ENCODE peak calls at places on chromosome 22, in five cellular contexts. M, A, W, X and S are unnamed samples.

GRCh38 chr22:36036167-36036624 is 7.6 kb upstream of the RBFOX2 start:
- DNase-seq in M (no peak), A (no peak), W (no peak), X (no peak), S (no peak)

GRCh38 chr22:24007253-24008021 is 2.2 kb upstream of the GSTT4 start:
- DNase-seq in M (no peak), A (no peak), W (no peak), X (no peak), S (no peak)

GRCh38 chr22:22080270-22080669 is 97.7 kb upstream of the TOP3B start:
- DNase-seq in M (no peak), A (no peak), W (no peak), X (no peak), S (no peak)

GRCh38 chr22:17917490-17917983 is 106.8 kb downstream of the MICAL3 start:
- DNase-seq in M (no peak), A (peak), W (no peak), X (no peak), S (no peak)

GRCh38 chr22:46697811-46698515 is 40.1 kb downstream of the CERK start:
- DNase-seq in M (no peak), A (no peak), W (no peak), X (no peak), S (no peak)

GRCh38 chr22:36224245-36224644 is 15.1 kb downstream of the APOL2 start:
- DNase-seq in M (no peak), A (no peak), W (no peak), X (no peak), S (no peak)

GRCh38 chr22:21718492-21718891 is 17.1 kb downstream of the YPEL1 start:
- DNase-seq in M (no peak), A (no peak), W (no peak), X (no peak), S (no peak)

GRCh38 chr22:26658671-26659478 is 1.5 kb downstream of the MIAT start:
- DNase-seq in M (peak), A (peak), W (peak), X (peak), S (peak)

GRCh38 chr22:41808400-41808799 is 7.9 kb downstream of the CCDC134 start:
- DNase-seq in M (no peak), A (no peak), W (no peak), X (no peak), S (no peak)

GRCh38 chr22:31609716-31610115 is 52.3 kb downstream of the PISD start:
- DNase-seq in M (no peak), A (no peak), W (no peak), X (no peak), S (no peak)

GRCh38 chr22:22176929-22177616 is 67.5 kb upstream of the VPREB1 start:
- DNase-seq in M (no peak), A (no peak), W (no peak), X (no peak), S (no peak)

GRCh38 chr22:21766933-21767462 is 31.4 kb upstream of the YPEL1 start:
- DNase-seq in M (no peak), A (no peak), W (no peak), X (no peak), S (peak)

GRCh38 chr22:21000215-21000986 is 1.5 kb downstream of the THAP7 start:
- DNase-seq in M (no peak), A (no peak), W (no peak), X (peak), S (no peak)

GRCh38 chr22:35380537-35381423 is at the start of gene HMOX1:
- DNase-seq in M (peak), A (peak), W (peak), X (no peak), S (no peak)

GRCh38 chr22:49037701-49038245 is 789.9 kb downstream of the BRD1 start:
- DNase-seq in M (no peak), A (no peak), W (no peak), X (no peak), S (no peak)

GRCh38 chr22:43413826-43414225 is 2.0 kb downstream of the MPPED1 start:
- DNase-seq in M (no peak), A (no peak), W (no peak), X (no peak), S (no peak)
- TF ChIP-seq CTCF in M (no peak), A (no peak), W (no peak), X (no peak), S (no peak)

DNA sequence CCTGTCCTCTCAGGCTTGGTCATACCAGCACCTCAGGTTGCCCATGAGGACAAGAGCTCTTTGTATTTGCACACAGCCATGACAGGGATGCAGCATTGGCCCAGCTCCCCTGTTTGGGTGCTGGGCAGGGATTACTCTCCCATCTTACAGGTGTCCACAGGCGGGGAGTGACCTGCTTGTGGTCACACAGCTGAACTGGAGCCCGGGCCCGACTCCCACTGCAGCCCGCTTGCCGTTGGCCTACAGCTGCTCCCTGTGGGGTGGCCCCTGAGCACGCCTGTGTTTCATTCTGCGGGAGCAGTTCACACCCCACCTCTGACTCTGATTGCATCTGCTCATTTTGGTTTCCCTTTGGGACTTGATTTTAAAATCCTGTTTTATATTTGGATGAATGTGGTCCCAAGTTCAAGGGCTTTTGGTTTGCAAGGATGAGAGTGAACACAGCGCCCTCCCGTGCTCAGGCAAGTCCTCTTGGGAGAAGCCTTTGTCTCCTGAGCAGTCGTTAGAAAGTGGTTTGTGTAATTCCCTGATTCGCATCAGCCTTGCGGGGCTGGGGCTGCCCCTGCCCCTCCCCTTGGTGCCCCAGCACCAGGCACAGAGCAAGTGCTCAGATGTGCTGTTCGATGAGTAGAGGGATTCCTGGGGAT is 9.3 kb downstream of the PICK1 start:
- DNase-seq in M (no peak), A (no peak), W (no peak), X (no peak), S (no peak)
- TF ChIP-seq CTCF in M (no peak), A (no peak), W (no peak), X (no peak), S (no peak)

GRCh38 chr22:25623310-25623734 is 58.8 kb downstream of the GRK3 start:
- DNase-seq in M (no peak), A (no peak), W (no peak), X (no peak), S (no peak)
- TF ChIP-seq CTCF in M (no peak), A (no peak), W (no peak), X (no peak), S (no peak)

GRCh38 chr22:40723396-40723933 is 44.2 kb downstream of the MCHR1 start:
- DNase-seq in M (no peak), A (no peak), W (no peak), X (no peak), S (no peak)
- TF ChIP-seq CTCF in M (no peak), A (no peak), W (no peak), X (no peak), S (no peak)

GRCh38 chr22:29306830-29307657 is 594 bp downstream of the GAS2L1 start:
- DNase-seq in M (peak), A (peak), W (no peak), X (peak), S (no peak)
- TF ChIP-seq CTCF in M (no peak), A (no peak), W (peak), X (no peak), S (no peak)

DNA sequence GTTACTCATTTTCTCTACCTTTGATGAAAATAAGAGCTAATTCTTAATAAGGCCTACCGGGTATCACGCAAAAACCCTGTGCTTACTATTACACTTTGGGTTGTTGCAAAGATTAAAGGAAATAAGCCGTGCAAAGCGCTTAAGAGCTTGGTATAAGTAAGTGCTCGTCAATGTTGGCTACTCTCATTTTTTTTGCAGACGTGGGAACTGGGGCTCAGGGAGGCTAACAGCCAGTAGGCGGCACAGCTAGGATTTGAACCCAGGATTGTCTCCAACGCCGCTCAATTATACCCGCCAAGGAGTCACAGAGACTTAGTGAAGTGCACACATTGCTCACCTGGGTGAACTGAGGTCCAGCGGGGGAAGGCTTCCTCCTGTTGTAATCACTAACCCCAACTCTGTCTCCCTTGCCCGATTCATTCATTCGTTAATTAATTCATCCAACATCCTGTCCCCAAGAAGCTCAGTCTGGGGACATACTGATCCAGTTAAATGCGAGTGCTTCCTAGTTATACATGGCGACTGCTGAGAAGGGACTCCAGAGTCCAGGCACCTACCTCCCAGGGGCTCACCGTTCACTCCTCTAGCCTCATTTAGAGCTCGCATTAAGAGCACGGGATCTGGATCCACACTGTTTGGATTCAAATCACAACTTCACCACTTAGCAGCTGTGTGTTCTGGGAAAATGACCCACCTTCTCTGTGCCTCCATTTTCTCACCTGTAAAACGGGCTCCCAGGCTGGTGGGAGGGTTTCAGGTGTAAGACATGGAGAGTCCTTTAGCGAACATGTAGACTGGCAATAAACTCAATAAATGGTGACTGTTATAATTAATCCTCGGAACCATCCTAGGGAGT is 869 bp upstream of the MTFP1 start:
- DNase-seq in M (no peak), A (peak), W (no peak), X (peak), S (no peak)
- TF ChIP-seq CTCF in M (no peak), A (no peak), W (no peak), X (no peak), S (no peak)